ENCODE peak calls at places on chromosomes 6 and 20, in five cellular contexts. C, S, K, J and H are unnamed samples.

GRCh38 chr6:42727084-42727601 is 4.7 kb upstream of the PRPH2 start:
- DNase-seq in C (peak; percentile 26), K (no peak), J (no peak), S (no peak), H (peak; percentile 9)

GRCh38 chr20:49567421-49568256 is at the start of gene PTGIS:
- DNase-seq in C (peak; percentile 33), K (no peak), S (peak; percentile 49), J (no peak), H (no peak)

GRCh38 chr6:145071836-145072235 is 663.5 kb downstream of the EPM2A start:
- DNase-seq in J (peak; percentile 10), S (no peak), K (no peak), C (no peak), H (no peak)

GRCh38 chr6:151229401-151230276 is 10.1 kb upstream of the AKAP12 start:
- DNase-seq in K (no peak), J (no peak), S (no peak), C (no peak), H (no peak)

GRCh38 chr20:9021699-9022098 is 47.2 kb upstream of the PLCB4 start:
- DNase-seq in S (no peak), J (peak; percentile 51), K (no peak), C (peak; percentile 66), H (peak; percentile 6)

GRCh38 chr6:31163922-31164321 is 5.5 kb downstream of the TCF19 start:
- DNase-seq in K (no peak), C (peak; percentile 19), S (no peak), J (peak; percentile 28), H (no peak)

GRCh38 chr6:111551521-111552231 is 54.0 kb downstream of the TRAF3IP2 start:
- DNase-seq in K (no peak), J (no peak), S (no peak), C (no peak), H (peak; percentile 70)

GRCh38 chr20:6395695-6396094 is 272.9 kb upstream of the FERMT1 start:
- DNase-seq in S (no peak), J (peak; percentile 28), K (no peak), C (no peak), H (no peak)

GRCh38 chr20:6708010-6708409 is 59.5 kb upstream of the BMP2 start:
- DNase-seq in S (no peak), C (peak; percentile 61), J (peak; percentile 74), K (no peak), H (peak; percentile 40)

GRCh38 chr6:130778946-130779657 is 48.1 kb upstream of the SMLR1 start:
- DNase-seq in S (no peak), K (no peak), C (peak; percentile 50), J (peak; percentile 61), H (no peak)

GRCh38 chr6:33926451-33926850 is 122.6 kb upstream of the MLN start:
- DNase-seq in S (no peak), C (no peak), K (no peak), J (no peak), H (no peak)

GRCh38 chr6:137417411-137417810 is 76.8 kb downstream of the OLIG3 start:
- DNase-seq in J (peak; percentile 23), C (peak; percentile 8), S (no peak), K (no peak), H (no peak)

GRCh38 chr6:117951783-117952182 is 44.7 kb downstream of the SLC35F1 start:
- DNase-seq in J (no peak), S (no peak), C (no peak), K (no peak), H (no peak)

GRCh38 chr6:166341464-166341863 is 881 bp downstream of the SFT2D1 start:
- DNase-seq in K (no peak), J (no peak), C (no peak), S (no peak), H (no peak)

GRCh38 chr20:57953638-57954037 is 243.8 kb upstream of the PMEPA1 start:
- DNase-seq in S (no peak), J (no peak), K (no peak), C (no peak), H (no peak)

DNA sequence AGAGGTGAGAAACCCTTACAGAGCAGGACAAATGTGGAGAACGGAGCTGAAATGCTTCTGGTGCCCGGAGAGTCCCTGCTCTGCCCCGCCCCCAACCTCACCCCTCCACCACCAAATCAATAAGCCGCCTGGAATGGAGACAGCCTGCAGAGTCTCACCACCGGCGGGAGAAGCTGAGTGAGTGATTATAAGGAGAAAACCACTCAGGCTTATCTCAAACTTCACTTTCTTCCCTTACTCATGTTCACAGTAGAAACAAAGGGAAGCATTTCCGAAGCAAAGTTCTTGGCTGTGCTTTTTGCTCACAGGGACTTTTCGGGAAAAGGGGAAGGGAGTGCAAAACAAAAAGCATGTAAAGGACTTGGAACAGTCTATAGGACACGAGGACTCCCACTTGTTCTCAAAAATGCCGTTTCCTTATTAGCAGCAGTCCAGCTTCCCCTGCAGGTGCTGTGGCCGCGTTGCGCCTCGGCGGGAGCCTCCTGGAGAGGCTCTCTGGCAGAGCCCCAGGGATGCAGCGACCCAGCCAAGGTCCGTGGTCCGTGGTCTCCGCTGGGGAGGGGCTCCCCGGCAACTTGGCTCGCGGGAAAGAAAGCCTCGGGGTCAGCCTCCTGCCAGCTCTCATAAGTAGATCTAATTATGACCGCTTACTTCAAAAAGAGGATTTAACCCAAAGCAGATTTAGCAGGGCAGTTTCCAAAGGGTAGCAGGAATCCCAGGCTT is 64.8 kb upstream of the TMEM30A start:
- DNase-seq in K (no peak), C (peak; percentile 68), S (peak; percentile 25), J (peak; percentile 72), H (peak; percentile 58)
- TF ChIP-seq CTCF in K (no peak), C (peak; percentile 25), S (no peak), J (peak; percentile 30), H (no peak)

DNA sequence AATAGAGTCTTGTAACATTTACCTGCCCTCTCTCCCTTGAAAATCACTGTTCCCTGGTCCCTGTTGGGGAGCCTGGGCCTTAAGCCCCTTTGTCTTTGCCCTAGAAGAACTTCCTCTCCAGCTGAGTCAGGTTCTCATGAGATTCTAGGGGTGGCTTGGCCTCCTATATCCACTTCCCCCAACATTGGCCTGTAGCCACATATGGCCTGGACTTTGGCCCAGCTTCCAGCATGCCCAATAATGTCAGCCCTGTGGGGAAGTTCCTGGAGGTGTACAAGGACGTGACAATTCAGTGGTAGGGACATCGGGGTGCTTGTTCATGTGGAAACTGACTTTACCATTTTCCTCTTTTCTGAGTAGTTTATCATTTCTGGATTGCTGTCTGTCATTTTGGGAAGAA is 17.2 kb upstream of the MAS1L start:
- DNase-seq in J (no peak), K (no peak), S (no peak), C (no peak), H (peak; percentile 24)
- TF ChIP-seq CTCF in J (no peak), K (no peak), S (no peak), C (no peak), H (no peak)

GRCh38 chr6:142700032-142700431 is 244.9 kb downstream of the HIVEP2 start:
- DNase-seq in J (no peak), S (no peak), K (no peak), C (no peak), H (no peak)

GRCh38 chr6:142699391-142699790 is 245.6 kb downstream of the HIVEP2 start:
- DNase-seq in K (no peak), S (no peak), C (no peak), J (no peak), H (no peak)

GRCh38 chr6:142700676-142701185 is 244.2 kb downstream of the HIVEP2 start:
- DNase-seq in S (no peak), J (no peak), C (no peak), K (no peak), H (no peak)

GRCh38 chr6:142697912-142698311 is 247.1 kb downstream of the HIVEP2 start:
- DNase-seq in J (peak; percentile 37), C (peak; percentile 43), K (no peak), S (no peak), H (no peak)

DNA sequence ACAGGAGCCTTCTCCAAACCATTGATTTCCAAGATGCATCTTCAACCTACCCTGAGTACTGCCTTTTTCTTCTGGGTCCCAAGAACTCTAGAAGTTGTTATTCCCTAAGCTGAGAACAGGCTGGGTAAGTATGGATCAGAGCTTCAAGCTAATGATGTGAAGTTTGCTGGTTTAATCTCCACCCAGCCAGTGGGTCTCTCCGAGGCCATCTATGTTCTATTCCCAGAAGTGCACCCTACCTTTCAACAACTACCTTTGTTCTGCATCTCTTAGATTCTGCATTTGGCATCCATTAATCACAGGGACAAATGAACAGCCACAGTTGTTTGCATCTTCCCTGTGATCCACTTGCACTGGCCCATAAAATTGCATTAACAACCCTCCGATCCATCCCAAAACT is 246.2 kb downstream of the HIVEP2 start:
- DNase-seq in K (no peak), J (no peak), C (no peak), S (no peak), H (no peak)
- TF ChIP-seq CTCF in K (no peak), J (peak; percentile 19), C (peak; percentile 17), S (no peak), H (no peak)

GRCh38 chr6:72704979-72705378 is 83.1 kb downstream of the KCNQ5 start:
- DNase-seq in K (no peak), C (peak; percentile 11), S (no peak), J (peak; percentile 13), H (no peak)
- TF ChIP-seq CTCF in K (no peak), C (no peak), S (no peak), J (peak; percentile 24), H (no peak)

GRCh38 chr6:160221918-160222317 is 36.7 kb downstream of the SLC22A2 start:
- DNase-seq in J (no peak), K (no peak), C (no peak), S (no peak), H (no peak)

GRCh38 chr6:160224599-160225237 is 33.9 kb downstream of the SLC22A2 start:
- DNase-seq in J (no peak), S (no peak), K (no peak), C (no peak), H (no peak)

GRCh38 chr6:160222491-160222890 is 36.1 kb downstream of the SLC22A2 start:
- DNase-seq in K (no peak), C (no peak), S (no peak), J (no peak), H (no peak)

GRCh38 chr6:160217863-160218262 is 40.8 kb downstream of the SLC22A2 start:
- DNase-seq in K (no peak), J (no peak), S (no peak), C (no peak), H (no peak)

DNA sequence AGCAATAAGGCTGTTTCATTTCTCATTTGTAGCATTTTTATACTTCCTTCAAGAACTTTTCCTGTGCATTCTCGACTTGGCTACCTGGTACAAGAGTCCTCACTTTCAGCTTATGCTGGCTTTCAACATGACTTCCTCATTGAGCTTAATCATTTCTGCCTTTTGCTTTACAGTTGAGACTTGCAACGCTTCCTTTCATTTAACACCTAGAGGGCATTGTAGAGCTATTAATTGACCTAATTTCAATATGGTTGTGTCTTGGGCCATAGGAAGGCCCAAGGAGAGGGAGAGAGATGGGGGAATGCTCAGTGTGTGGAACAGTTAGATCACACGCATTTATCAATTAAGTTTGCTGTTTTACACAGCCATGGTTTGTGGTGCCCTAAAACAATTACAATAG is 37.2 kb downstream of the SLC22A2 start:
- DNase-seq in J (peak; percentile 59), S (no peak), K (no peak), C (peak; percentile 74), H (no peak)
- TF ChIP-seq CTCF in J (peak; percentile 18), S (no peak), K (no peak), C (no peak), H (no peak)

GRCh38 chr6:158496700-158497099 is 63.2 kb upstream of the TMEM181 start:
- DNase-seq in J (no peak), K (no peak), C (no peak), S (no peak), H (no peak)
- TF ChIP-seq CTCF in J (no peak), K (no peak), C (no peak), S (no peak), H (no peak)